ENCODE peak calls at places on chromosomes 1 and 21, in seven cellular contexts. E, T, C, G, U, I and H are unnamed samples.

GRCh38 chr1:10943991-10944730 is 68.3 kb upstream of the TARDBP start:
- DNase-seq in E (no peak), T (peak; percentile 16), C (no peak), G (peak; percentile 43), U (peak; percentile 47), I (no peak), H (no peak)

GRCh38 chr1:175742790-175743459 is 470 bp downstream of the TNR start:
- DNase-seq in E (no peak), T (peak; percentile 23), C (peak; percentile 16), G (peak; percentile 74), U (peak; percentile 15), I (no peak), H (peak; percentile 5)

GRCh38 chr1:203306970-203307541 is 1.7 kb downstream of the BTG2 start:
- DNase-seq in E (no peak), T (no peak), C (no peak), G (peak; percentile 65), U (no peak), I (no peak), H (peak; percentile 74)

GRCh38 chr1:17348593-17349234 is 23.3 kb upstream of the PADI6 start:
- DNase-seq in E (no peak), T (no peak), C (no peak), G (peak; percentile 17), U (no peak), I (no peak), H (peak; percentile 33)

GRCh38 chr1:35377553-35377952 is 109.0 kb downstream of the ZMYM4 start:
- DNase-seq in E (no peak), T (peak; percentile 70), C (peak; percentile 68), G (no peak), U (peak; percentile 4), I (no peak), H (no peak)

GRCh38 chr1:214331180-214331579 is 50.2 kb downstream of the SMYD2 start:
- DNase-seq in E (no peak), T (no peak), C (no peak), G (no peak), U (no peak), I (peak; percentile 38), H (no peak)

GRCh38 chr1:24364975-24365678 is 46.0 kb downstream of the GRHL3 start:
- DNase-seq in E (no peak), T (peak; percentile 99), C (peak; percentile 95), G (peak; percentile 32), U (peak; percentile 92), I (no peak), H (no peak)

GRCh38 chr1:77825356-77825709 is 45.9 kb downstream of the MIGA1 start:
- DNase-seq in E (no peak), T (peak; percentile 91), C (peak; percentile 91), G (peak; percentile 13), U (peak; percentile 21), I (no peak), H (no peak)

GRCh38 chr21:41507521-41508414 is at the start of gene TMPRSS2:
- DNase-seq in E (no peak), T (no peak), C (no peak), G (peak; percentile 86), U (no peak), I (no peak), H (no peak)

GRCh38 chr1:227317541-227318002 is 720 bp downstream of the CDC42BPA start:
- DNase-seq in E (peak; percentile 73), T (peak; percentile 68), C (peak; percentile 61), G (peak; percentile 77), U (peak; percentile 46), I (peak; percentile 29), H (peak; percentile 71)

GRCh38 chr21:36708512-36709029 is 9.7 kb downstream of the SIM2 start:
- DNase-seq in E (no peak), T (no peak), C (no peak), G (no peak), U (no peak), I (no peak), H (no peak)

GRCh38 chr1:112708002-112708448 is 1.1 kb upstream of the RHOC start:
- DNase-seq in E (no peak), T (no peak), C (no peak), G (no peak), U (no peak), I (no peak), H (no peak)

GRCh38 chr1:209733409-209734192 is 22.3 kb upstream of the TRAF3IP3 start:
- DNase-seq in E (no peak), T (peak; percentile 93), C (no peak), G (no peak), U (no peak), I (no peak), H (no peak)

GRCh38 chr1:212532469-212533235 is 75.9 kb upstream of the ATF3 start:
- DNase-seq in E (no peak), T (no peak), C (no peak), G (no peak), U (no peak), I (no peak), H (no peak)

GRCh38 chr1:179002552-179003345 is 22.9 kb upstream of the FAM20B start:
- DNase-seq in E (no peak), T (peak; percentile 60), C (peak; percentile 52), G (peak; percentile 81), U (peak; percentile 55), I (peak; percentile 77), H (peak; percentile 83)

GRCh38 chr1:193183019-193183643 is 3.3 kb downstream of the B3GALT2 start:
- DNase-seq in E (no peak), T (peak; percentile 67), C (peak; percentile 71), G (no peak), U (peak; percentile 13), I (no peak), H (no peak)

GRCh38 chr1:32364836-32365235 is 2.5 kb downstream of the TSSK3 start:
- DNase-seq in E (no peak), T (no peak), C (no peak), G (no peak), U (no peak), I (no peak), H (no peak)

GRCh38 chr1:11516961-11517635 is 38.1 kb downstream of the DISP3 start:
- DNase-seq in E (no peak), T (no peak), C (no peak), G (peak; percentile 33), U (no peak), I (no peak), H (peak; percentile 15)

GRCh38 chr1:51222809-51223208 is 13.3 kb upstream of the RNF11 start:
- DNase-seq in E (no peak), T (no peak), C (no peak), G (no peak), U (no peak), I (no peak), H (no peak)

GRCh38 chr1:216210081-216210480 is 213.2 kb downstream of the USH2A start:
- DNase-seq in E (no peak), T (peak; percentile 3), C (peak; percentile 69), G (no peak), U (no peak), I (no peak), H (no peak)